ENCODE peak calls at places on chromosomes 5 and 9, in seven cellular contexts. One of them, this sample, is unnamed.

GRCh38 chr9:6433405-6433804 is 20.4 kb downstream of the UHRF2 start:
- DNase-seq in SK-N-SH: no peak
- DNase-seq in IMR-90: peak; percentile 76
- DNase-seq in astrocyte: peak; percentile 73
- DNase-seq in endothelial cell of umbilical vein: peak; percentile 60
- DNase-seq in GM23248: peak; percentile 72
- DNase-seq in HCT116: no peak
- DNase-seq in this sample: peak; percentile 29

GRCh38 chr5:139488269-139488668 is 5.7 kb upstream of the STING1 start:
- DNase-seq in SK-N-SH: no peak
- DNase-seq in IMR-90: no peak
- DNase-seq in astrocyte: no peak
- DNase-seq in endothelial cell of umbilical vein: no peak
- DNase-seq in GM23248: no peak
- DNase-seq in HCT116: no peak
- DNase-seq in this sample: no peak

GRCh38 chr5:177357459-177358332 is at the start of gene RGS14:
- DNase-seq in SK-N-SH: no peak
- DNase-seq in IMR-90: peak; percentile 47
- DNase-seq in astrocyte: peak; percentile 55
- DNase-seq in endothelial cell of umbilical vein: peak; percentile 56
- DNase-seq in GM23248: peak; percentile 72
- DNase-seq in HCT116: no peak
- DNase-seq in this sample: peak; percentile 73

GRCh38 chr5:6710551-6711318 is 2.5 kb upstream of the TENT4A start:
- DNase-seq in SK-N-SH: no peak
- DNase-seq in IMR-90: no peak
- DNase-seq in astrocyte: no peak
- DNase-seq in endothelial cell of umbilical vein: no peak
- DNase-seq in GM23248: no peak
- DNase-seq in HCT116: no peak
- DNase-seq in this sample: no peak

GRCh38 chr5:32363030-32363429 is 50.3 kb upstream of the MTMR12 start:
- DNase-seq in SK-N-SH: no peak
- DNase-seq in IMR-90: no peak
- DNase-seq in astrocyte: no peak
- DNase-seq in endothelial cell of umbilical vein: no peak
- DNase-seq in GM23248: no peak
- DNase-seq in HCT116: no peak
- DNase-seq in this sample: no peak

GRCh38 chr5:152592416-152592815 is 187.3 kb upstream of the NMUR2 start:
- DNase-seq in SK-N-SH: no peak
- DNase-seq in IMR-90: no peak
- DNase-seq in astrocyte: no peak
- DNase-seq in endothelial cell of umbilical vein: no peak
- DNase-seq in GM23248: no peak
- DNase-seq in HCT116: no peak
- DNase-seq in this sample: no peak

GRCh38 chr5:126023894-126024575 is 399.2 kb upstream of the GRAMD2B start:
- DNase-seq in SK-N-SH: no peak
- DNase-seq in IMR-90: no peak
- DNase-seq in astrocyte: no peak
- DNase-seq in endothelial cell of umbilical vein: no peak
- DNase-seq in GM23248: no peak
- DNase-seq in HCT116: no peak
- DNase-seq in this sample: no peak

GRCh38 chr9:21452681-21453080 is 12.4 kb downstream of the IFNA1 start:
- DNase-seq in SK-N-SH: no peak
- DNase-seq in IMR-90: no peak
- DNase-seq in astrocyte: no peak
- DNase-seq in endothelial cell of umbilical vein: no peak
- DNase-seq in GM23248: no peak
- DNase-seq in HCT116: no peak
- DNase-seq in this sample: no peak

GRCh38 chr5:82793808-82794419 is 283.3 kb downstream of the TMEM167A start:
- DNase-seq in SK-N-SH: peak; percentile 27
- DNase-seq in IMR-90: peak; percentile 20
- DNase-seq in astrocyte: no peak
- DNase-seq in endothelial cell of umbilical vein: peak; percentile 53
- DNase-seq in GM23248: peak; percentile 38
- DNase-seq in HCT116: peak; percentile 26
- DNase-seq in this sample: peak; percentile 25

GRCh38 chr5:136087961-136088871 is 44.4 kb upstream of the SMAD5 start:
- DNase-seq in SK-N-SH: no peak
- DNase-seq in IMR-90: peak; percentile 36
- DNase-seq in astrocyte: peak; percentile 60
- DNase-seq in endothelial cell of umbilical vein: peak; percentile 52
- DNase-seq in GM23248: peak; percentile 93
- DNase-seq in HCT116: no peak
- DNase-seq in this sample: no peak

GRCh38 chr9:79447760-79448159 is 124.0 kb upstream of the TLE4 start:
- DNase-seq in SK-N-SH: no peak
- DNase-seq in IMR-90: no peak
- DNase-seq in astrocyte: no peak
- DNase-seq in endothelial cell of umbilical vein: no peak
- DNase-seq in GM23248: no peak
- DNase-seq in HCT116: no peak
- DNase-seq in this sample: no peak

GRCh38 chr5:68683632-68684035 is 410.2 kb upstream of the SLC30A5 start:
- DNase-seq in SK-N-SH: no peak
- DNase-seq in IMR-90: peak; percentile 95
- DNase-seq in astrocyte: peak; percentile 98
- DNase-seq in endothelial cell of umbilical vein: no peak
- DNase-seq in GM23248: peak; percentile 96
- DNase-seq in HCT116: peak; percentile 80
- DNase-seq in this sample: peak; percentile 96

GRCh38 chr9:37968228-37968672 is 64.3 kb upstream of the SLC25A51 start:
- DNase-seq in SK-N-SH: no peak
- DNase-seq in IMR-90: peak; percentile 63
- DNase-seq in astrocyte: peak; percentile 71
- DNase-seq in endothelial cell of umbilical vein: peak; percentile 39
- DNase-seq in GM23248: peak; percentile 84
- DNase-seq in HCT116: no peak
- DNase-seq in this sample: peak; percentile 71

GRCh38 chr5:143562935-143563334 is 159.4 kb upstream of the NR3C1 start:
- DNase-seq in SK-N-SH: no peak
- DNase-seq in IMR-90: peak; percentile 86
- DNase-seq in astrocyte: peak; percentile 93
- DNase-seq in endothelial cell of umbilical vein: peak; percentile 89
- DNase-seq in GM23248: peak; percentile 75
- DNase-seq in HCT116: no peak
- DNase-seq in this sample: peak; percentile 39

GRCh38 chr5:852018-852417 is 1.2 kb upstream of the ZDHHC11 start:
- DNase-seq in SK-N-SH: no peak
- DNase-seq in IMR-90: no peak
- DNase-seq in astrocyte: no peak
- DNase-seq in endothelial cell of umbilical vein: no peak
- DNase-seq in GM23248: no peak
- DNase-seq in HCT116: no peak
- DNase-seq in this sample: no peak

GRCh38 chr9:33468797-33469621 is 4.7 kb downstream of the NOL6 start:
- DNase-seq in SK-N-SH: no peak
- DNase-seq in IMR-90: no peak
- DNase-seq in astrocyte: no peak
- DNase-seq in endothelial cell of umbilical vein: no peak
- DNase-seq in GM23248: no peak
- DNase-seq in HCT116: no peak
- DNase-seq in this sample: no peak

GRCh38 chr9:25857167-25857566 is 178.9 kb upstream of the TUSC1 start:
- DNase-seq in SK-N-SH: no peak
- DNase-seq in IMR-90: no peak
- DNase-seq in astrocyte: no peak
- DNase-seq in endothelial cell of umbilical vein: no peak
- DNase-seq in GM23248: no peak
- DNase-seq in HCT116: no peak
- DNase-seq in this sample: no peak

GRCh38 chr5:143001764-143002351 is 231.7 kb downstream of the ARHGAP26 start:
- DNase-seq in SK-N-SH: no peak
- DNase-seq in IMR-90: peak; percentile 84
- DNase-seq in astrocyte: peak; percentile 86
- DNase-seq in endothelial cell of umbilical vein: peak; percentile 54
- DNase-seq in GM23248: peak; percentile 85
- DNase-seq in HCT116: no peak
- DNase-seq in this sample: peak; percentile 86

DNA sequence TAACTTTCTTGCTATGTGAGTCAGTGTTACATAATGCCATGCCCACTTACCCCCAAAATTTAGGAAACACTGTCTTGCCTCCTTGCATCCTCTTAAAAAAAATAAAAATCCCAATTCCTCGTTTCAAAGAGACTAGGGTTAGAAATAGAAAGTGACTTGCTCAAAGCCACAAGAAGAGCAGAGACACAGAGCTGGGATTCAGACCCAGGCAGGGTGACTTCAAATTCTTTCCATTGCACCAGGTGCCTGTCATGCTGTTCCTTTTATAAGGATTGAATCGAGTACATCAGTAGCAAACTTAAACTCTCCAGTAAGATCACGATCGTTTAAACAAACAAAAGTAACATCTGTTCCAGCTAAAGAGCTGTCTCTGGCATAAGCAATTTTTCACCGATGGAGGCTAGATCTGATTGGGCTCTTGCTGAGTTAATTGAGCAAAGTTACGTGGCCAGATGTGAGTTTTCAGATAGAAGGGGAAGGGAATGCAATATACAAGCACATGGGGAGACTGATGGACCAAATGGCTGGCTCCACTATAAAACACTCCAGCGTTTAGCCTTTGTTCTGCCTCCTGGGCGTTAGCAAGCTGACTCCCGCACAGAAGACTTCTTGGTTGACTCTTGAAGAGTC is 176.9 kb downstream of the PALM2AKAP2 start:
- DNase-seq in SK-N-SH: peak; percentile 62
- DNase-seq in IMR-90: peak; percentile 64
- DNase-seq in astrocyte: no peak
- DNase-seq in endothelial cell of umbilical vein: no peak
- DNase-seq in GM23248: peak; percentile 28
- DNase-seq in HCT116: no peak
- DNase-seq in this sample: peak; percentile 49
- H2AFZ ChIP-seq in SK-N-SH: no peak overlapping the region
- H2AFZ ChIP-seq in IMR-90: no peak overlapping the region
- H2AFZ ChIP-seq in astrocyte: no peak overlapping the region
- H2AFZ ChIP-seq in endothelial cell of umbilical vein: no peak overlapping the region
- H2AFZ ChIP-seq in GM23248: peak overlapping the region; percentile 33
- H2AFZ ChIP-seq in HCT116: no peak overlapping the region
- H2AFZ ChIP-seq in this sample: no peak overlapping the region

DNA sequence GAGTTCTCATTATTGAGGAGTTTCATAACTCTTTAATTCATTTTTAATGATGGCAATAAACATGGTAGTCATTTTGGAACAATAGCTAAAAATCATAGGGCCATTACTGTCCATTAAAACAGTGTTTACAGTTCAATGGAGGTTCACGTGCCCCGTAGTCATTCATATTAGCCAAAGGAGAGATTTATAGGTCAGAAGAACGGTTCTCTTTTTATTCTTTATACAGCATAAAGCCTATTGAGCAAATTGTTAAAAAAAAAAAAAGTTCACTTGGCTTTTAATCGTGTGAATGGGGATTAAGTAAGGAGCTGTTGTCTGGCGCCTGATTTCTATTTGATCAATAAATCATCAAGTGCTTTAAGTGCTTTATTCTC is 69.1 kb upstream of the TBCA start:
- DNase-seq in SK-N-SH: no peak
- DNase-seq in IMR-90: no peak
- DNase-seq in astrocyte: no peak
- DNase-seq in endothelial cell of umbilical vein: no peak
- DNase-seq in GM23248: no peak
- DNase-seq in HCT116: no peak
- DNase-seq in this sample: no peak
- H2AFZ ChIP-seq in SK-N-SH: no peak overlapping the region
- H2AFZ ChIP-seq in IMR-90: peak overlapping the region; percentile 89
- H2AFZ ChIP-seq in astrocyte: no peak overlapping the region
- H2AFZ ChIP-seq in endothelial cell of umbilical vein: no peak overlapping the region
- H2AFZ ChIP-seq in GM23248: peak overlapping the region; percentile 98
- H2AFZ ChIP-seq in HCT116: no peak overlapping the region
- H2AFZ ChIP-seq in this sample: no peak overlapping the region

DNA sequence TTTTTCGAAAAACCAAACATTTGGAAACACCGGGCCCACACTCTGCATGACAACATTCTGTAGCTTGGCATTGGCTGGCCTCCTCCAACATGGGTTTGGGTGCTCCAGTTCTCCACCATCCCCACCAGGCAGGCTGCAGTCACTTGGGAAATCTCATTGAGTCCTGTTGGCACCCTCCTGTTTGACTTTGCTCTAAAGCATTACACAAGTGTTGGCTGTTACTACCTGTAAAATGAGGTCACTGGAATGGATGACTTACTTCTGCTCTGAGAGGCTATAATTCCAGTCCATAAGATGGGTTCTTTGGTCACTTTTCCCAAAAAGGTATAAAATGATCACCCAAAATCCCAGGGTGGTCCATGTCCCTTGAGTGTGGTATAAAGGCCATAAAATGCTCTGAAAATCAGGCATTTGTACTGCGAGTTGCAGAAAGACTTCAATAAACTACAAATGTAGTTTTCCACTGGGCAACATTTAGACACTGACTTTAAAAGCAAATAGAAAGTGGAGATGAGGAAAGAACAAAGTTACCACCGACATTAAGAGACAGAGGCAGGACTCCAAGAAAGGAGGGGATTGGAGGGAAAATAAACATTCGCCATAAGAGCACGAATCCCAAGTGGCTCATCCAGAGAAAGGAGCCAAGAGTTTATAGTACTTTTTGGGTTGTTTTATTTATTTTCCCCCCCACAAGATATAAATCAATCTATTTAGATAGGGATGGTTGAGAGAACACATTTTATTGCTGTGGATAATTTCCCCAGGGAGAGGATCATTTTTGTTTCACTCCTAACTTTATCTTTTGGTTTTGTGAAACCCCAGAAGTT is 295.1 kb downstream of the TLE1 start:
- DNase-seq in SK-N-SH: no peak
- DNase-seq in IMR-90: peak; percentile 61
- DNase-seq in astrocyte: no peak
- DNase-seq in endothelial cell of umbilical vein: no peak
- DNase-seq in GM23248: no peak
- DNase-seq in HCT116: no peak
- DNase-seq in this sample: peak; percentile 62
- H2AFZ ChIP-seq in SK-N-SH: no peak overlapping the region
- H2AFZ ChIP-seq in IMR-90: no peak overlapping the region
- H2AFZ ChIP-seq in astrocyte: no peak overlapping the region
- H2AFZ ChIP-seq in endothelial cell of umbilical vein: no peak overlapping the region
- H2AFZ ChIP-seq in GM23248: no peak overlapping the region
- H2AFZ ChIP-seq in HCT116: no peak overlapping the region
- H2AFZ ChIP-seq in this sample: no peak overlapping the region

DNA sequence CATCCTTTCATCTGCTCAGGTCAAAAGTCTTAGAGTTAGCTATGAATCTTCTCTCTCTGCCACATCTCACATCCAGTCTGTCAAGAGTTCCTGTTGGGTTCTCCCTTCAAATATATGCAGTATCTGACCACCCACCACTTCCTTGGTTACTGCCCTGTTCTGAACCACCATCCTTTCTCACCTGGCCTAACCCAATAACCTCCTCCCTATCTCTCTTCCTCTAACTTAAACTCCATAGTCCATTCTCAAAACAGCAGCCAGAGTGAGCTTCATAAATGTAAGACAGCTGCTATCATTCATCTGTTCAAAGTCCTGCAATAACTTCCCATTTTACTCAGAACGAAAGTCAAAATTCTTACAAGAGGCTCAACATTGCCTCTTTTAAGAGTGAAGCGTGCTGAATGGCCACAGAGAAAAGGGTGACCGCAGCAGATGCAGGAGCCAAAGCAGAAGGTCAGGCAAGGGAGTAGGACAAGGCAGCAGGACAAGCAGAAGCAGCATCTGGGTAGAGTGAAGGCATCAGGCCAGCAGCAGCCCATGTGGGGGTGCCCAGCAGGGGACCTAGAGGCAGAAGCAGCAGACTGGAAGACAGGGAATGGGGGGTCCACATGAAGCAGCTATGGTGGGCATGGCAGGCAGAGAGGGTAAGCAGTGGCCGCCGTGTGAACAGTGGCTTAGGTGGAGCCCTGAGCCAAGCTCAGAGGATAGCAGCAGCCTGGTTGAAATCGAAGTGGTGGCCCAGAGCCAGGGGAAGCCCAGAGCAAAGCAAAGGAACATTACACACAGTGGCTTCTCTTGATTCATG is 39.3 kb upstream of the CDC42SE2 start:
- DNase-seq in SK-N-SH: no peak
- DNase-seq in IMR-90: no peak
- DNase-seq in astrocyte: no peak
- DNase-seq in endothelial cell of umbilical vein: no peak
- DNase-seq in GM23248: no peak
- DNase-seq in HCT116: no peak
- DNase-seq in this sample: no peak
- H2AFZ ChIP-seq in SK-N-SH: no peak overlapping the region
- H2AFZ ChIP-seq in IMR-90: peak overlapping the region; percentile 26
- H2AFZ ChIP-seq in astrocyte: no peak overlapping the region
- H2AFZ ChIP-seq in endothelial cell of umbilical vein: no peak overlapping the region
- H2AFZ ChIP-seq in GM23248: no peak overlapping the region
- H2AFZ ChIP-seq in HCT116: no peak overlapping the region
- H2AFZ ChIP-seq in this sample: no peak overlapping the region

This sample was measured in mesenchymal stem cell.